ENCODE peak calls at places on chromosomes 3 and 15, in six cellular contexts. W, T, O, R, V and E are unnamed samples. For H3K36me3, the result is how much of the 10 kb centered on the place peaks cover.

GRCh38 chr3:7684193-7684592 is 817.4 kb upstream of the LMCD1 start:
- DNase-seq in W (no peak), T (no peak), O (no peak), R (no peak), V (no peak), E (no peak)

GRCh38 chr3:147410518-147411234 is 1.5 kb downstream of the ZIC1 start:
- DNase-seq in W (no peak), T (no peak), O (no peak), R (peak), V (no peak), E (no peak)

GRCh38 chr15:68763063-68763462 is 57.6 kb downstream of the ANP32A start:
- DNase-seq in W (no peak), T (no peak), O (no peak), R (no peak), V (no peak), E (peak)

GRCh38 chr3:194959217-194959616 is 273.5 kb downstream of the FAM43A start:
- DNase-seq in W (no peak), T (no peak), O (no peak), R (no peak), V (no peak), E (no peak)

GRCh38 chr3:187150599-187150998 is 11.3 kb upstream of the RPL39L start:
- DNase-seq in W (no peak), T (peak), O (peak), R (no peak), V (no peak), E (no peak)

GRCh38 chr3:149727676-149728075 is 24.6 kb downstream of the COMMD2 start:
- DNase-seq in W (no peak), T (no peak), O (no peak), R (no peak), V (no peak), E (no peak)

GRCh38 chr15:86213888-86214287 is 134.2 kb downstream of the AGBL1 start:
- DNase-seq in W (no peak), T (no peak), O (no peak), R (no peak), V (no peak), E (no peak)

GRCh38 chr3:167835953-167836352 is 100.4 kb downstream of the SERPINI1 start:
- DNase-seq in W (no peak), T (no peak), O (no peak), R (no peak), V (no peak), E (no peak)

GRCh38 chr3:104939196-104939595 is 427.5 kb upstream of the ALCAM start:
- DNase-seq in W (no peak), T (no peak), O (peak), R (no peak), V (no peak), E (no peak)

GRCh38 chr3:159236306-159236705 is 434.5 kb downstream of the MFSD1 start:
- DNase-seq in W (no peak), T (no peak), O (peak), R (no peak), V (no peak), E (no peak)

GRCh38 chr15:96411056-96412031 is 80.8 kb downstream of the NR2F2 start:
- DNase-seq in W (no peak), T (no peak), O (no peak), R (no peak), V (no peak), E (no peak)

GRCh38 chr3:139934557-139935070 is 371 bp upstream of the CLSTN2 start:
- DNase-seq in W (peak), T (peak), O (no peak), R (peak), V (no peak), E (peak)

GRCh38 chr15:77822631-77823230 is 190.0 kb upstream of the LINGO1 start:
- DNase-seq in W (no peak), T (no peak), O (no peak), R (no peak), V (no peak), E (no peak)

GRCh38 chr15:84797212-84797611 is 19.9 kb upstream of the ALPK3 start:
- DNase-seq in W (no peak), T (no peak), O (no peak), R (no peak), V (no peak), E (peak)

GRCh38 chr15:44490628-44491027 is 46.3 kb upstream of the EIF3J start:
- DNase-seq in W (no peak), T (no peak), O (no peak), R (no peak), V (no peak), E (no peak)

GRCh38 chr3:30259730-30260129 is 346.7 kb upstream of the TGFBR2 start:
- DNase-seq in W (no peak), T (no peak), O (no peak), R (no peak), V (no peak), E (no peak)

GRCh38 chr3:65627102-65627501 is 411.6 kb downstream of the MAGI1 start:
- DNase-seq in W (no peak), T (no peak), O (no peak), R (no peak), V (no peak), E (no peak)

DNA sequence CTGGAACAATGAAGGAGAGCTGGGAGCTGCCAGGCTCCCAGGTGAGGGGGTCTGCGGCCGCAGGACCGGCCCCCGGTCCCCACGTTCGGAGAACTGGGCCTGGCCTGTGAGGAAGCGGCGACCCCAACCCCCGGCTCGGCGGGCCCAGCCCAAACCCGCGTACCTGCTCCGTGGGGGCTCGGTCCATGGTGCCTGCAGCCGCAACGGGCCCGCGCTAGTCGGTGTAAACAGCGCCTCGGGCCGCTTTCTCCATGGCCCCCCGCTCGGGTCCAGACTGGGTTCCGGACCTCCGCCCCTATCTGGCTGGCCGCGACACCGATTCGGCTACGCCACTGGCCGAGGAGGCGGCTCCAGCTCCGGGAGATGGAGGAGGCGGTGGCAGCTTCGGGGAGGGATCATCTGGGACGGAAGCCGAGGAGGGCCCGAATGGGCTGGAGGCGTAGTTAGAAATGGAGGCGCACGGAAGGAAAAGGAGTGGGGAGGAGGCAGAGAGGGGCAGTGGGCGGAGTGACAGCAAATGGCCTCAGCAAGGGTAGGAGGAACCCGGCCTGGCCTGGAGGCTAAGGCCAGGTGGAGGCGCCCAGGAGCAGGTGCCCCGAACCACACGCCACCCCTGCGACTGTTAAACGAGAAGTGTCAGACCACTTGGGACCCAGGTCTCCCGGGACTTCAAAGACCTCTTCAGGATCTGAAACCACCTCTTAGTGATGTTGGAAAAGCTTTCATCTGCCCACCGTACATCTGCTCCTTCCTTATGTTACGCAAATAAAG is at the start of gene SECISBP2L:
- DNase-seq in W (peak), T (peak), O (peak), R (peak), V (peak), E (peak)
- TF ChIP-seq CTCF in W (peak), T (no peak), O (peak), R (peak), V (no peak), E (peak)

DNA sequence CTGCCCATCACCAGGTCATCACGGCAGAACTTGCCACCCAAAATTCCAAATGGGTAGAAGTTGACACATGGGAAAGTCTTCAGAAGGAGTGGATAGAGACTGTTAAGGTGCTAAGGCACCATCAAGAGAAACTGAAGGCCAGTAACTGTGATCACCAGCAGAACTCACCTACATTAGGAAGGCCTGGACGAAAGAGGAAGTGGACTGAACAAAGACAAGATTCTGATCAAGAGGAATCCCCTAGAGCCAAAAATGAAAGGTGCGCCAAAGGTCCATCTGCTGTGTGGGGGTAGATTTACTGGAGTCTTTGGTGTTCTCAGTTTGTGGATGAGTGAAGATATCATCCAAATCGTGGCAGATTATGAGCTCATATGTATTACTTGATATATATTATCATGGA is 46.3 kb upstream of the P3H2 start:
- DNase-seq in W (no peak), T (no peak), O (no peak), R (no peak), V (no peak), E (no peak)
- H3K36me3 ChIP-seq in W (under half), T (under half), O (under half), R (under half), V (under half), E (under half)

GRCh38 chr15:42490246-42490742 is 647 bp downstream of the ZNF106 start:
- DNase-seq in W (no peak), T (no peak), O (peak), R (no peak), V (no peak), E (no peak)

GRCh38 chr15:42494998-42495360 is 455 bp upstream of the SNAP23 start:
- DNase-seq in W (no peak), T (peak), O (peak), R (peak), V (no peak), E (peak)

GRCh38 chr15:42491540-42492225 is 742 bp upstream of the ZNF106 start:
- DNase-seq in W (no peak), T (no peak), O (no peak), R (no peak), V (no peak), E (no peak)

GRCh38 chr15:42493694-42494093 is 1.7 kb upstream of the SNAP23 start:
- DNase-seq in W (no peak), T (no peak), O (no peak), R (no peak), V (no peak), E (no peak)

DNA sequence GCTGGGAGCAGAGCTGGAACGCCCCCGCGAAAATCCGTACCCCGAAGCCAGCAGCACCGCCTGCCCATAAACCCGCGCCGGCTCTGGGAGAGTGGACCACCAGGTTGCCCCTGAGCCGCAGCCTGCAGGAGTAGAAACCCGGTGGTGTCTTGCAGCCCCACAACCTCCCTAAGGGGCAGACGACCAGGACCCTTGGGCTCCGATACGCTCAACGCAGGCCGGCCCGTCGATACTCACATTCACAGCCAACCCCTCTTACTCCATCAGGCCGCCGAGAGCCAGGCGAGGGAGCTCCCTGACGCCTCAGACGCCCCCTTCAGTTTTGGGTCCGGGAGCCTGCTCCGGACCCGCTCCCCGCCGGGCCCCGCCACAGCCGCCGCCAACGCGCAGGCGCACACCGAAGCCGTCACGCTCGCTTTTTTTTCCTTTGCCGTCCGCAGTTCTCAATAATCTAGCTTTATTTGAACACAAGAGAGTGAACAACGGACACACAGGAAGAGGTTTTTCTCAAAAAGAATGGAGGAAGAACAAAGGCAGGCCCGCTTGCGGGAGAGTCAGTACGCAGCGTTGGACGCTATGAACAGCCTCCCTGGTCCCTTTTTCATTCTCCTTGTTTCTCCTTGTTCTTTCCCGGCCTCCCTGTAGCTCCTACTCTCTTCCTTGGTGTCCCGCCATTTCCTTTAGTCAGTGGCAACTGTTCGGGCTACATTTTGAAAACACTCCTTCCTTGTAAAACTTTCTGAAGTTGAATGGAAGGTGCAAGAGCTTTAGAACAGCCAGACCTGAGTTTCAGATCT is at the start of gene ZNF106:
- DNase-seq in W (peak), T (peak), O (peak), R (peak), V (peak), E (peak)
- TF ChIP-seq CTCF in W (no peak), T (no peak), O (no peak), R (peak), V (no peak), E (no peak)

GRCh38 chr3:141740349-141740748 is 2.3 kb downstream of the RNF7 start:
- DNase-seq in W (no peak), T (no peak), O (peak), R (no peak), V (no peak), E (no peak)

GRCh38 chr3:141739731-141740130 is 1.6 kb downstream of the RNF7 start:
- DNase-seq in W (no peak), T (no peak), O (no peak), R (no peak), V (no peak), E (no peak)

GRCh38 chr3:141746962-141747361 is 8.9 kb downstream of the RNF7 start:
- DNase-seq in W (no peak), T (no peak), O (no peak), R (no peak), V (no peak), E (no peak)

GRCh38 chr3:141738636-141739363 is 702 bp downstream of the RNF7 start:
- DNase-seq in W (no peak), T (peak), O (peak), R (peak), V (no peak), E (no peak)

DNA sequence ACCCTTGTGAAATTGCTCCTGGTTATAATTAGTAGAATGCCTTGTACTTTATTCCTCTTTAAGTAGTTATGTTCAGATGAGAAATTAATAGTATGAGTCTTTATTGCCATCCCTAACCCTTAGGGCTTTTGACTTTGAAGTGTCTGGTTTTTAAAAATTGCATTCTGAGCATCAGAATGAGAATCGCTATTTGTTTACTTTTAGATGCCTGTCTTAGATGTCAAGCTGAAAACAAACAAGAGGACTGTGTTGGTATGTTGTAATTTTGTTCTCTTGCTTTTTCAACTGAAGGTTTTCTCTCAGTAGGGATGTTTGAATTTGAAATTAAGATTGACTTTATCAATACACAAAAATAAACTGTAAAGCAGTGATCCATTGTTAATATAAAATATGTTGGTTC is 5.2 kb downstream of the RNF7 start:
- DNase-seq in W (no peak), T (no peak), O (no peak), R (no peak), V (no peak), E (no peak)
- H3K36me3 ChIP-seq in W (under half), T (under half), O (under half), R (under half), V (under half), E (under half)

GRCh38 chr15:55322452-55322851 is 3.4 kb downstream of the PIGB start:
- DNase-seq in W (no peak), T (no peak), O (no peak), R (peak), V (no peak), E (no peak)

GRCh38 chr15:55320963-55321362 is 1.9 kb downstream of the PIGB start:
- DNase-seq in W (no peak), T (no peak), O (no peak), R (no peak), V (no peak), E (no peak)

GRCh38 chr15:55319537-55320325 is 709 bp downstream of the PIGB start:
- DNase-seq in W (no peak), T (peak), O (no peak), R (peak), V (no peak), E (no peak)

DNA sequence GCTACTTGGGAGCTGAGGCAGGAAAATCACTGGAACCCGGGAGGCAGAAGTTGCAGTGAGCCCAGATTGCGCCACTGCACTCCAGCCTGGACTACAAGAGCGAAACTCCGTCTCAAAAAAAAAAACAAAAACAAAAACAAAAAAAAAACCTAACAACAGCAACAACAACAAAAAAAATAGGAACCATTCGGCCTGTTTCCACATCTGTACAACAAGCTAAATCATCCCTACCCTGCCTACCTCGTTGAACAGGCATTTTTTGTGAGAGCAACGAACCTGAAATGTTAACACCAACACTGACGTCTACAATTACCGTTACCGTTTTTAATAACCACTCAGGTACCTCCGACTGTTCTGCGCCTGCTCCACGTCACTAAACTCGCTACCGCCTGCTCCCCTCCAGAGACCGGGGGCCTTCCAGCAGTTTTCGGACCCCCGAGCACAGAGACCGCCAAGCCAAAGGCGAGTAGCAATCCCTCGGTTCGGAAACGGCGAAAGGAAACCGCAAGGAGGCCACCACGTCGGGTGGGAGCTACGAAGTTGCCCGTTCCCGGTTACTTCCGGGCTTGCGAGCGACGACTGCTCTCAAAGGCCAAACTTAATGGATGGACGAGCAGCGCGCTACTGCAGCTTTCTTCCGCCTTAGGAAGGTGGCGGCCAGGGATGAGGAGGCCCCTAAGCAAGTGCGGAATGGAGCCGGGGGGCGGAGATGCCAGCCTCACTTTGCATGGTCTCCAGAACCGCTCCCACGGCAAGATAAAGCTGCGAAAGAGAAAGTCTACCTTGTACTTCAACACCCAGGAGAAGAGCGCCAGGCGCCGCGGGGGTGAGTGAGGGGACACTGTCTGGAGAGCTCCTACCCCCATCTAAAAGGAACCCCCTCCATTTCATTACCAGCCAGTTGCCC is at the start of the genes PIGB and PIGBOS1:
- DNase-seq in W (peak), T (peak), O (peak), R (peak), V (peak), E (peak)
- TF ChIP-seq CTCF in W (peak), T (no peak), O (no peak), R (peak), V (no peak), E (peak)

DNA sequence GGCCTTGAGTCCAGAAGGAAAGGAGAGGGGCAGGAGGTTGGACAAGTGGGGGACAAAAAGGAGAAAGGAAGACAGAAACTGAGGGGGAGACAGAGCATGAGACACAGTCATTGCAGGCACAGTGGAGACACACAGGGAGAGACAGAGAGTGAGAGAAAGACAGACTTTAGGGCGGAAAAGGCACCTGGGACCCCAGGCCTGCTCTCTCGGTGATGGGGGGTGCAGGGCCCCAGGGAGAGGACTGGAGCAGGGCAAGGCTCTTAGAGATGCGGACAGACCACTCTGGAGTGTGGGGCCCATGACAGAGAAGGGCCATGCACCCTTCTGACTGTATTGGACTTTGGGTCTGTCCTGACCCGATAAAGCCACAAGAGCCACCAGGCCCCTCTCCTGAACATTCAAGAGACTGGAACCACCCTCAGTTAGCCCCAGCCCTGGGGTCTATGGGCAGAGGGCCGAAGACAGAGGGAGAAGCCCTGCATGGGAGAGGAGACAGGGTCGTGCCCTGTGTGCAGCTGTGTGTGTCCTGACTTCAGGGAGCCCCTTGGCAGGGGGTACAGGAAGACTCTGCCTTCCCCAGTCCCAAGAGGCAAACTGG is 12.5 kb downstream of the PLCD1 start:
- DNase-seq in W (no peak), T (no peak), O (no peak), R (no peak), V (no peak), E (no peak)
- H3K36me3 ChIP-seq in W (under half), T (under half), O (under half), R (under half), V (half or more), E (under half)

DNA sequence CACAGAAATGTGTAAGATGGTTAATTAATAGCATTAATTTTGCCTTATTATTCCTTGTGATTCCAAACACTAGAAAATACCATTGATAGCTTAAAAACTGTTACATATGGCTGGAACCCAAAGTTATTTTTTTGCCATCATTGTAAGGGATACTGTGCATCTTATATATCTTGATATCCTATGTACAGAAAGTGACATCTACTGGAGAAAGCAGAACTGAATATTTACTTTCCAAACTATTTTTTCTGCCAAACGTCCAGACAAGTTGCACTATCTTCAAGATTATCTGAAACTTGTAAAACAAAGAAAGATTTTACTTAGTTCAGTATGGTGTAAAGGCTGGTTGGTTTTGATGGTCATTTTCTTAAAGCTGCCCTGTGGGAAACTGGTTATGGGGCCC is 33.3 kb upstream of the MEIS2 start:
- DNase-seq in W (no peak), T (no peak), O (peak), R (no peak), V (no peak), E (no peak)
- TF ChIP-seq CTCF in W (peak), T (no peak), O (no peak), R (peak), V (no peak), E (peak)